ENCODE peak calls at places on chromosome 1, in five cellular contexts. O is HCT116, S is GM12878, R is SK-N-SH, Q is HepG2. G is an unnamed sample.
A peak's percentile ranks its signal among the peaks of the same experiment; 100 is the strongest.

GRCh38 chr1:46812996-46813857 is 14.4 kb downstream of the CYP4B1 start:
- DNase-seq in O (no peak), Q (no peak), R (no peak), S (no peak), G (no peak)

GRCh38 chr1:193462629-193463320 is 276.4 kb upstream of the B3GALT2 start:
- DNase-seq in Q (no peak), R (no peak), S (no peak), O (no peak), G (no peak)

GRCh38 chr1:184621262-184621661 is 133.4 kb downstream of the EDEM3 start:
- DNase-seq in Q (no peak), S (no peak), R (no peak), O (no peak), G (no peak)

GRCh38 chr1:194717334-194717733 is 1530.9 kb upstream of the B3GALT2 start:
- DNase-seq in Q (no peak), O (no peak), S (no peak), R (no peak), G (no peak)

GRCh38 chr1:232452137-232452536 is 177.8 kb downstream of the SIPA1L2 start:
- DNase-seq in R (no peak), O (no peak), Q (no peak), S (no peak), G (no peak)

GRCh38 chr1:218366322-218367052 is 21.4 kb downstream of the TGFB2 start:
- DNase-seq in R (no peak), O (no peak), Q (peak; percentile 86), S (no peak), G (no peak)

GRCh38 chr1:20729155-20729931 is 3.2 kb downstream of the SH2D5 start:
- DNase-seq in R (peak; percentile 14), S (no peak), O (no peak), Q (no peak), G (no peak)

GRCh38 chr1:82226198-82226505 is 425.4 kb downstream of the ADGRL2 start:
- DNase-seq in O (no peak), S (no peak), Q (no peak), R (no peak), G (no peak)

GRCh38 chr1:213759359-213760181 is 228.2 kb upstream of the PROX1 start:
- DNase-seq in Q (peak; percentile 92), O (no peak), S (no peak), R (peak; percentile 32), G (no peak)

GRCh38 chr1:154999651-155000474 is 2.7 kb upstream of the ZBTB7B start:
- DNase-seq in O (no peak), R (peak; percentile 64), Q (peak; percentile 41), S (no peak), G (peak; percentile 59)

GRCh38 chr1:118136511-118136937 is 48.5 kb downstream of the SPAG17 start:
- DNase-seq in R (no peak), Q (no peak), O (no peak), S (peak; percentile 47), G (no peak)

GRCh38 chr1:234972411-234973191 is 156.0 kb downstream of the TOMM20 start:
- DNase-seq in S (no peak), O (no peak), Q (no peak), R (no peak), G (no peak)

GRCh38 chr1:20648946-20649345 is 12.2 kb downstream of the DDOST start:
- DNase-seq in O (no peak), R (no peak), Q (no peak), S (no peak), G (no peak)

GRCh38 chr1:46533179-46533864 is 18.1 kb downstream of the KNCN start:
- DNase-seq in Q (no peak), R (peak; percentile 77), O (no peak), S (no peak), G (peak; percentile 25)

GRCh38 chr1:10790155-10790707 is 6.2 kb downstream of the CASZ1 start:
- DNase-seq in O (no peak), S (no peak), Q (no peak), R (no peak), G (no peak)

GRCh38 chr1:61538228-61538627 is 186.7 kb downstream of the TM2D1 start:
- DNase-seq in O (no peak), R (no peak), Q (no peak), S (no peak), G (no peak)

GRCh38 chr1:29515188-29515955 is 279.1 kb downstream of the PTPRU start:
- DNase-seq in O (no peak), S (no peak), R (peak; percentile 44), Q (no peak), G (no peak)

GRCh38 chr1:29514361-29515187 is 278.3 kb downstream of the PTPRU start:
- DNase-seq in Q (no peak), O (no peak), R (peak; percentile 51), S (no peak), G (no peak)

GRCh38 chr1:29516063-29516820 is 279.9 kb downstream of the PTPRU start:
- DNase-seq in O (no peak), Q (no peak), R (no peak), S (no peak), G (no peak)

GRCh38 chr1:29511436-29511835 is 275.1 kb downstream of the PTPRU start:
- DNase-seq in O (no peak), R (no peak), S (no peak), Q (no peak), G (no peak)

GRCh38 chr1:29513357-29513756 is 277.0 kb downstream of the PTPRU start:
- DNase-seq in S (peak; percentile 9), Q (peak; percentile 35), R (peak; percentile 60), O (peak; percentile 84), G (peak; percentile 16)
- TF ChIP-seq JUND in S (no peak), Q (no peak), R (no peak), O (no peak), G (no peak)

DNA sequence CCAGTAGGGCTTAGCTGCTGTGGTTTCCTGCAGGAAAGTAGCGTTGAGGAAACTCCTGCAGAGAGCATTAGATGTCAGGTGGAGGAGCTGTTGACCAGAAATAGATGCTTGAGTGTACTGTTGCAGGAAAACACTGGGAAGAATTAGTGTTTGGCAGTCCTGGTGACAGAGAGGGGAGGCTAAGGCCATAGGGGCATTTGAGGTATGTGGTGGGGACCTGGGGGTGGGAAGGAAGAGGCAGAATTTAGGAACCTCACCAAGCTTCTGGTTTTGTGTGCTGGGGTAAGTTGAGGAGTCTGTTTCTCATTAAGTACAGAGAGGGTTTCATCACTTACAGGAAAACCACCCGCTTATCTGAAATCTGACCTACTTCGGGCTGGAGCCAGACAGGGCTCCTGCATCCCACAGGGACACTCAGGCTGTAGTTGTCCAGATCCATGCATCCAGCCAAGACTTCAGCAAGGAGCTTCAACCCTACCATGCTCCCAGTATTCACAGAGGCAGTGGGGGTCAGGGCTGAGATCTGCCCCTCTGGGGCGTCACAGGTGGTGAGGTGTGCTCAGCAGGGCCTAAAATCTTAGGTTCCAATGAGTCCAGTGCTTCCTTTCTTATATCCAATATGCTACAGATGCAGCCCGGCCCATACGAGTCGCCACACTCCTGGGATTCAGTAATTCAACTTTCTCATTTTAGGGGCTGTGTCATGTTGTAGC is 15.1 kb downstream of the SH2D2A start:
- DNase-seq in S (no peak), R (peak; percentile 87), Q (no peak), O (no peak), G (no peak)
- TF ChIP-seq JUND in S (no peak), R (no peak), Q (no peak), O (no peak), G (no peak)

DNA sequence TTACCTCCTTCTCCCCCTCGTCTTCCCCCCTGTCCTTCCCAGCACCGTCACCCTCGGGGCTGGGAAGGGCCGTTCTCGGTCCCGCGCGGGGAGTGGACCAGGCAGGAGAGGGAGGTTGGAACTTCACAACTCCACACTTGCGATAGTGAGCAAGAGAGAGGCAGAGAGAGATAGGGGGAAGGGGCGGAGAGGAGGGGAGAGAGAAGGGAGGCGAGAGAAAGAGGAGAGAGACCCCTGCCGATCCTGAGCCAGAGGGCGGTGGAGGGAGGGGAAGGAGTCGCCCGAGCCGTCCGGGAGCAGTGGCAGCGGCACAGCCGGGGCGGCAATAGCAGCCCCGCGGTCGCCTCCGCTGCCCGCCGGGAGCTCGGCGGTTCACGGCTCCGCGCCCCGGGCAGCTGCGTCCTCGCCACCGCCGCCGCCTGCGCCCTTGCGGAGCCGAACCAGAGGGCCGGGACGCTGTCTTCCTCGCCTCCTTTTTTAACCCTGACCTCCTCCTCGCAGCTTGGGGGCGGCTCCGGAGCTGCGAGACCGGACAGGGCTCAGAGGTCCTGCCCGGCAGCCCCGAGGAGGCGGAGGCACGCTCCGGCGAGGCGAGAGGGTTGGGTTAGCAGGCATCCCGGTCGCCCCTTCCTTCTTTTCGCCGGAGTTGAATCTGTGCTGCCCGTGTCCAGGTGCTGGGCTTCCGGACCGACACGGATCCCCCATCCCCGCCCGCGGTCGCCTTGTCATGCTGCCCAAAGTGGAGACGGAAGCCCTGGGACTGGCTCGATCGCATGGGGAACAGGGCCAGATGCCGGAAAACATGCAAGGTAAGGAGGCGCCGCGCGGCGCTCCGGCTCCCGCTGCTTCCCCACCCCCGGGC is 11.7 kb downstream of the NR5A2 start:
- DNase-seq in Q (no peak), O (peak; percentile 10), R (peak; percentile 76), S (no peak), G (peak; percentile 69)
- TF ChIP-seq JUND in Q (no peak), O (no peak), R (no peak), S (no peak), G (no peak)

DNA sequence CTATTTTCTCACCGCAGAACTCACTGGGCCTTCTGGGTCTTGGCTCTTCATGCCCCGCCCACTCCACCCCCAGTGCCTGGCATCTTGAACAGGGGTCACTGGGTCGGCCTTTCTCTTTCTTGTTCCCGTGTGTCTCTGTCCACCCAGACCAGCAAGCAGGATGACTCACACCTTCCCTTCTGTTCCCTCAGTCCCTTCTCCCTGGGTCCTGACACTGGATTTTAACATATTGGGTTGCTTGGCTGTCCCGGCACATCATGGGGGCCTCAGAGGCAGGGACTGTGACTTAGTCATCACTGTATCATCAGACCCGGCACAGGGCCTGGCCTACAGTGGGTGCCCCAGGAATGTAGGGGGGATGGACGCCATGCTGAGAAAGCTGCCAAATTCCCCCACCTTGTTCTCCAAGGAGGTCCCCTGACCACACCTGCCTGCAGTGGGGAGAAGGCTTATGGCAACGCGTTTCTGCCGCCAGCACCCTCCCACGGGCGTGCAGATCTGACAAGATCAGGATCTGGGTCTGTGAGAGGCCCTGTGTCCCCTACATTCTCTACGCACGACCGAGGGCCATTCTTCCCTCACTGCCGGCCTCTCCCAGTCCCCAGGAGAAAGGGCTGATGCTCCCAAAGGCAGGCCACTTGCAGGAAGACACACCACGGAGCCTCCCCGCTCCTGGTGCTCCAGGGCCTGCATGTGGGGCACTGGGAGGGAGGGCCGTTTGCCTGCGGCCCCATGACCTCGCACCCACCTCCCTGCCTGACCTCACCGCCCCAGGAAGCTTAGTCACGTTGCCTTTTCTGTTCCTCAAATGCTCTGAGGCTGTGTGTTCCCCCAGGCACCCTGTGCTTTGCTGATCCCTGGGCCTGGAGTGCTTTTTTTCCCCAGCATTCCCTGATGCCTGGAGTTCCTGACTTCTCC is 157.2 kb upstream of the TMEM51 start:
- DNase-seq in Q (peak; percentile 74), S (no peak), O (peak; percentile 67), R (peak; percentile 37), G (no peak)
- TF ChIP-seq JUND in Q (no peak), S (no peak), O (peak; percentile 87), R (peak; percentile 71), G (no peak)

GRCh38 chr1:247182994-247183393 is 11.2 kb upstream of the ZNF124 start:
- DNase-seq in S (no peak), R (no peak), O (no peak), Q (no peak), G (no peak)

GRCh38 chr1:247184254-247184653 is 12.4 kb upstream of the ZNF124 start:
- DNase-seq in O (no peak), R (no peak), Q (no peak), S (no peak), G (no peak)

GRCh38 chr1:247175458-247175857 is 3.6 kb upstream of the ZNF124 start:
- DNase-seq in R (no peak), S (no peak), O (no peak), Q (no peak), G (no peak)

GRCh38 chr1:247177755-247178154 is 5.9 kb upstream of the ZNF124 start:
- DNase-seq in S (no peak), Q (no peak), O (no peak), R (no peak), G (no peak)

GRCh38 chr1:247180581-247180980 is 8.8 kb upstream of the ZNF124 start:
- DNase-seq in Q (no peak), S (no peak), O (no peak), R (no peak), G (no peak)
- TF ChIP-seq JUND in Q (no peak), S (no peak), O (no peak), R (no peak), G (no peak)

G was measured in T47D.